ENCODE peak calls at places on chromosomes 16 and 17, in four cellular contexts. One of them, this sample, is unnamed.
A peak's percentile ranks its signal among the peaks of the same experiment; 100 is the strongest.

GRCh38 chr17:75878174-75878998 is at the start of gene TRIM47:
- DNase-seq in ascending aorta: no peak
- DNase-seq in AG04449: no peak
- DNase-seq in A549: peak; percentile 75
- DNase-seq in this sample: no peak

GRCh38 chr16:4385789-4386451 is 14.3 kb downstream of the VASN start:
- DNase-seq in ascending aorta: no peak
- DNase-seq in AG04449: no peak
- DNase-seq in A549: no peak
- DNase-seq in this sample: no peak

GRCh38 chr17:9814337-9814945 is 7.4 kb downstream of the GSG1L2 start:
- DNase-seq in ascending aorta: no peak
- DNase-seq in AG04449: no peak
- DNase-seq in A549: no peak
- DNase-seq in this sample: no peak

GRCh38 chr16:20363191-20363590 is 10.7 kb upstream of the UMOD start:
- DNase-seq in ascending aorta: no peak
- DNase-seq in AG04449: no peak
- DNase-seq in A549: no peak
- DNase-seq in this sample: no peak

GRCh38 chr17:64781394-64781793 is 119.3 kb upstream of the SMURF2 start:
- DNase-seq in ascending aorta: no peak
- DNase-seq in AG04449: no peak
- DNase-seq in A549: no peak
- DNase-seq in this sample: peak; percentile 95

GRCh38 chr16:64962786-64963185 is 159.1 kb downstream of the CDH11 start:
- DNase-seq in ascending aorta: no peak
- DNase-seq in AG04449: no peak
- DNase-seq in A549: no peak
- DNase-seq in this sample: no peak

GRCh38 chr16:22183901-22184614 is 21.8 kb downstream of the SDR42E2 start:
- DNase-seq in ascending aorta: no peak
- DNase-seq in AG04449: no peak
- DNase-seq in A549: no peak
- DNase-seq in this sample: no peak

GRCh38 chr17:83132251-83133081 is 53.1 kb downstream of the METRNL start:
- DNase-seq in ascending aorta: peak; percentile 8
- DNase-seq in AG04449: no peak
- DNase-seq in A549: no peak
- DNase-seq in this sample: no peak

GRCh38 chr17:74635418-74635817 is 11.9 kb upstream of the CD300E start:
- DNase-seq in ascending aorta: no peak
- DNase-seq in AG04449: no peak
- DNase-seq in A549: no peak
- DNase-seq in this sample: no peak

GRCh38 chr17:81315170-81315884 is 20.2 kb upstream of the SLC38A10 start:
- DNase-seq in ascending aorta: no peak
- DNase-seq in AG04449: no peak
- DNase-seq in A549: no peak
- DNase-seq in this sample: no peak

GRCh38 chr16:86614699-86615098 is 36.4 kb downstream of the FOXL1 start:
- DNase-seq in ascending aorta: no peak
- DNase-seq in AG04449: no peak
- DNase-seq in A549: no peak
- DNase-seq in this sample: no peak

GRCh38 chr17:41956522-41956921 is 10.1 kb upstream of the CNP start:
- DNase-seq in ascending aorta: no peak
- DNase-seq in AG04449: no peak
- DNase-seq in A549: no peak
- DNase-seq in this sample: no peak

GRCh38 chr16:79598341-79599181 is 2.0 kb downstream of the MAF start:
- DNase-seq in ascending aorta: no peak
- DNase-seq in AG04449: no peak
- DNase-seq in A549: peak; percentile 31
- DNase-seq in this sample: peak; percentile 43

GRCh38 chr17:40563371-40564052 is 1.8 kb downstream of the CCR7 start:
- DNase-seq in ascending aorta: no peak
- DNase-seq in AG04449: no peak
- DNase-seq in A549: no peak
- DNase-seq in this sample: no peak

GRCh38 chr17:5772720-5773119 is 188.4 kb upstream of the NLRP1 start:
- DNase-seq in ascending aorta: no peak
- DNase-seq in AG04449: no peak
- DNase-seq in A549: no peak
- DNase-seq in this sample: no peak

GRCh38 chr17:28969706-28970393 is 18.5 kb upstream of the PHF12 start:
- DNase-seq in ascending aorta: no peak
- DNase-seq in AG04449: no peak
- DNase-seq in A549: no peak
- DNase-seq in this sample: no peak

GRCh38 chr17:82407255-82407654 is 10.9 kb upstream of the HEXD start:
- DNase-seq in ascending aorta: no peak
- DNase-seq in AG04449: no peak
- DNase-seq in A549: no peak
- DNase-seq in this sample: no peak

GRCh38 chr17:8766731-8767130 is 8.4 kb upstream of the SPDYE4 start:
- DNase-seq in ascending aorta: no peak
- DNase-seq in AG04449: no peak
- DNase-seq in A549: no peak
- DNase-seq in this sample: no peak

GRCh38 chr17:65667656-65668055 is 106.2 kb upstream of the AXIN2 start:
- DNase-seq in ascending aorta: no peak
- DNase-seq in AG04449: no peak
- DNase-seq in A549: no peak
- DNase-seq in this sample: no peak

GRCh38 chr16:23317266-23317661 is 15.2 kb downstream of the SCNN1B start:
- DNase-seq in ascending aorta: no peak
- DNase-seq in AG04449: no peak
- DNase-seq in A549: no peak
- DNase-seq in this sample: no peak

GRCh38 chr17:6910987-6911603 is 79.6 kb upstream of the TEKT1 start:
- DNase-seq in ascending aorta: no peak
- DNase-seq in AG04449: no peak
- DNase-seq in A549: peak; percentile 56
- DNase-seq in this sample: no peak

GRCh38 chr16:353404-354285 is 1.1 kb upstream of the AXIN1 start:
- DNase-seq in ascending aorta: no peak
- DNase-seq in AG04449: no peak
- DNase-seq in A549: no peak
- DNase-seq in this sample: no peak

GRCh38 chr16:29148867-29149272 is 164.0 kb downstream of the LAT start:
- DNase-seq in ascending aorta: no peak
- DNase-seq in AG04449: no peak
- DNase-seq in A549: no peak
- DNase-seq in this sample: no peak

GRCh38 chr16:57786632-57787518 is 15.4 kb downstream of the KIFC3 start:
- DNase-seq in ascending aorta: no peak
- DNase-seq in AG04449: no peak
- DNase-seq in A549: no peak
- DNase-seq in this sample: no peak

GRCh38 chr16:23025692-23026305 is 123.5 kb downstream of the USP31 start:
- DNase-seq in ascending aorta: no peak
- DNase-seq in AG04449: no peak
- DNase-seq in A549: no peak
- DNase-seq in this sample: no peak

GRCh38 chr17:82245144-82246039 is 16.6 kb downstream of the SLC16A3 start:
- DNase-seq in ascending aorta: no peak
- DNase-seq in AG04449: no peak
- DNase-seq in A549: no peak
- DNase-seq in this sample: no peak

GRCh38 chr16:80667258-80667560 is 126.4 kb downstream of the DYNLRB2 start:
- DNase-seq in ascending aorta: no peak
- DNase-seq in AG04449: no peak
- DNase-seq in A549: no peak
- DNase-seq in this sample: no peak

GRCh38 chr16:1167276-1168107 is 14.6 kb downstream of the CACNA1H start:
- DNase-seq in ascending aorta: no peak
- DNase-seq in AG04449: no peak
- DNase-seq in A549: no peak
- DNase-seq in this sample: no peak

GRCh38 chr17:10673318-10673717 is 16.2 kb upstream of the MYH3 start:
- DNase-seq in ascending aorta: no peak
- DNase-seq in AG04449: no peak
- DNase-seq in A549: no peak
- DNase-seq in this sample: no peak

GRCh38 chr16:66273644-66274334 is 92.7 kb upstream of the CDH5 start:
- DNase-seq in ascending aorta: no peak
- DNase-seq in AG04449: no peak
- DNase-seq in A549: no peak
- DNase-seq in this sample: peak; percentile 71
- TF ChIP-seq CTCF in ascending aorta: no peak
- TF ChIP-seq CTCF in AG04449: peak; percentile 30
- TF ChIP-seq CTCF in A549: no peak
- TF ChIP-seq CTCF in this sample: no peak

DNA sequence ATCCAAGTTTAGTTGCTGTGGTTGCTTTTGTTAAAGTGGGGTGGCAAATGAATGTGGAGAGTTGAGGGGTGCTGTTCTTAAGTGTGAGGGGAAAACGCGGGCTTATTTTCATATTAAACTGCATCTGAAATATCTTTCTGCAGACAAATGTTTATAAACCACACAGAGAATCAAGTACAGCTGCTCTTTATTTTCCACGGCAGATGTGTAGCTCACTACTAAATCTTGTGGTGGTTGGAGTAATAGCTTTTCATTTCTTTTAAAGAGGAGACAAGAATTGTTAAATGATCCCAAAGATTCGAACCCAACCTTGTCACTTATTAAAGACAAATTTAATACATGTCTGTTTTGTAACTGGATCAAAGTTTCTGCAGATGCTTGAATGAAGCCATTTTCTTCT is 2.1 kb downstream of the CLTC start:
- DNase-seq in ascending aorta: no peak
- DNase-seq in AG04449: no peak
- DNase-seq in A549: no peak
- DNase-seq in this sample: no peak
- H3K4me3 ChIP-seq in ascending aorta: peak overlapping the region; percentile 73
- H3K4me3 ChIP-seq in AG04449: peak overlapping the region; percentile 88
- H3K4me3 ChIP-seq in A549: peak overlapping the region; percentile 93
- H3K4me3 ChIP-seq in this sample: no peak overlapping the region

GRCh38 chr16:26457061-26457460 is 609.7 kb upstream of the C16orf82 start:
- DNase-seq in ascending aorta: no peak
- DNase-seq in AG04449: no peak
- DNase-seq in A549: no peak
- DNase-seq in this sample: no peak

GRCh38 chr16:26454102-26454501 is 612.6 kb upstream of the C16orf82 start:
- DNase-seq in ascending aorta: no peak
- DNase-seq in AG04449: no peak
- DNase-seq in A549: no peak
- DNase-seq in this sample: no peak

GRCh38 chr16:26457896-26458295 is 608.8 kb upstream of the C16orf82 start:
- DNase-seq in ascending aorta: no peak
- DNase-seq in AG04449: no peak
- DNase-seq in A549: no peak
- DNase-seq in this sample: no peak

GRCh38 chr16:26456074-26456473 is 610.7 kb upstream of the C16orf82 start:
- DNase-seq in ascending aorta: no peak
- DNase-seq in AG04449: no peak
- DNase-seq in A549: no peak
- DNase-seq in this sample: no peak

DNA sequence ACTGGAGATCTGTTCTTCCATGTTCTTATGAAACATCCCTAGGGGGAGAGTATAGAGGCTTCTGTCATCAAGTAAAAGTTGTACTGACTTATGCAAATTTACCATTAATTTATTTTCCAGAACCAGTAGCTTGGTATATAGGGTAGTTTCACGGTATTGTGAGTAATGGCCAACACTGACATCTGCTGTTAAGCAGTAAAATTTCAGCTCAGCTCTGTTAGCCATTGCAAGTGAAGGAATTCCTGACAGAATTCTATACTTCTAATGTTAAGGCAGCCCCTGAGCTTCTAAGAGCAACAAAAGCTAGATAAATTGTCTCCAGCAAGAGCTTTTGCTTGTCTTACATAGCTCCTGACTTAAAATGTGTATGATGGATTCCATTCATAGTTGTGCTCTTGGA is 613.5 kb upstream of the C16orf82 start:
- DNase-seq in ascending aorta: no peak
- DNase-seq in AG04449: no peak
- DNase-seq in A549: no peak
- DNase-seq in this sample: no peak
- TF ChIP-seq CTCF in ascending aorta: no peak
- TF ChIP-seq CTCF in AG04449: no peak
- TF ChIP-seq CTCF in A549: no peak
- TF ChIP-seq CTCF in this sample: no peak

GRCh38 chr16:88688013-88688778 is 1.9 kb upstream of the SNAI3 start:
- DNase-seq in ascending aorta: no peak
- DNase-seq in AG04449: no peak
- DNase-seq in A549: no peak
- DNase-seq in this sample: peak; percentile 84
- H3K4me3 ChIP-seq in ascending aorta: no peak overlapping the region
- H3K4me3 ChIP-seq in AG04449: no peak overlapping the region
- H3K4me3 ChIP-seq in A549: no peak overlapping the region
- H3K4me3 ChIP-seq in this sample: no peak overlapping the region

This sample was measured in lower leg skin.